ENCODE peak calls at places on chromosome 19, in nine cellular contexts. One of them, this sample, is unnamed.

GRCh38 chr19:49403404-49404187 is 15.5 kb downstream of the KASH5 start:
- DNase-seq in AG10803: no peak
- DNase-seq in K562: no peak
- DNase-seq in NCI-H446: peak
- DNase-seq in activated naive CD8-positive, alpha-beta T cell treated with anti-CD3 and anti-CD28 coated beads, Interleukin-2, amount 50 U/mL, for 16 hours: no peak
- DNase-seq in GM23338: peak
- DNase-seq in HS-5: no peak
- DNase-seq in mesenteric fat pad: no peak
- DNase-seq in NCI-H1436 treated with DMSO at 0.1 percent for 48 hours: peak
- DNase-seq in this sample: no peak

GRCh38 chr19:36392916-36393673 is 14.1 kb upstream of the ZFP14 start:
- DNase-seq in NCI-H446: no peak
- DNase-seq in mesenteric fat pad: no peak
- DNase-seq in AG10803: no peak
- DNase-seq in activated naive CD8-positive, alpha-beta T cell treated with anti-CD3 and anti-CD28 coated beads, Interleukin-2, amount 50 U/mL, for 16 hours: no peak
- DNase-seq in HS-5: no peak
- DNase-seq in GM23338: peak
- DNase-seq in K562: no peak
- DNase-seq in NCI-H1436 treated with DMSO at 0.1 percent for 48 hours: no peak
- DNase-seq in this sample: no peak

GRCh38 chr19:16289594-16289993 is 35.0 kb upstream of the KLF2 start:
- DNase-seq in NCI-H446: no peak
- DNase-seq in HS-5: no peak
- DNase-seq in NCI-H1436 treated with DMSO at 0.1 percent for 48 hours: no peak
- DNase-seq in AG10803: no peak
- DNase-seq in activated naive CD8-positive, alpha-beta T cell treated with anti-CD3 and anti-CD28 coated beads, Interleukin-2, amount 50 U/mL, for 16 hours: no peak
- DNase-seq in K562: no peak
- DNase-seq in mesenteric fat pad: no peak
- DNase-seq in GM23338: no peak
- DNase-seq in this sample: no peak

GRCh38 chr19:888615-889385 is 4.2 kb downstream of the MED16 start:
- DNase-seq in NCI-H446: no peak
- DNase-seq in HS-5: no peak
- DNase-seq in activated naive CD8-positive, alpha-beta T cell treated with anti-CD3 and anti-CD28 coated beads, Interleukin-2, amount 50 U/mL, for 16 hours: no peak
- DNase-seq in GM23338: no peak
- DNase-seq in NCI-H1436 treated with DMSO at 0.1 percent for 48 hours: no peak
- DNase-seq in mesenteric fat pad: no peak
- DNase-seq in AG10803: no peak
- DNase-seq in K562: peak
- DNase-seq in this sample: no peak

GRCh38 chr19:18898533-18899408 is 2.8 kb upstream of the CERS1 start:
- DNase-seq in NCI-H1436 treated with DMSO at 0.1 percent for 48 hours: no peak
- DNase-seq in AG10803: no peak
- DNase-seq in HS-5: no peak
- DNase-seq in mesenteric fat pad: no peak
- DNase-seq in NCI-H446: no peak
- DNase-seq in K562: no peak
- DNase-seq in GM23338: no peak
- DNase-seq in activated naive CD8-positive, alpha-beta T cell treated with anti-CD3 and anti-CD28 coated beads, Interleukin-2, amount 50 U/mL, for 16 hours: no peak
- DNase-seq in this sample: no peak

GRCh38 chr19:30664358-30665058 is 292.3 kb downstream of the ZNF536 start:
- DNase-seq in GM23338: peak
- DNase-seq in HS-5: no peak
- DNase-seq in NCI-H1436 treated with DMSO at 0.1 percent for 48 hours: no peak
- DNase-seq in AG10803: peak
- DNase-seq in K562: peak
- DNase-seq in activated naive CD8-positive, alpha-beta T cell treated with anti-CD3 and anti-CD28 coated beads, Interleukin-2, amount 50 U/mL, for 16 hours: no peak
- DNase-seq in NCI-H446: peak
- DNase-seq in mesenteric fat pad: peak
- DNase-seq in this sample: no peak

GRCh38 chr19:48182434-48182833 is 12.0 kb downstream of the ZSWIM9 start:
- DNase-seq in NCI-H1436 treated with DMSO at 0.1 percent for 48 hours: no peak
- DNase-seq in K562: no peak
- DNase-seq in mesenteric fat pad: no peak
- DNase-seq in NCI-H446: no peak
- DNase-seq in HS-5: no peak
- DNase-seq in GM23338: peak
- DNase-seq in AG10803: no peak
- DNase-seq in activated naive CD8-positive, alpha-beta T cell treated with anti-CD3 and anti-CD28 coated beads, Interleukin-2, amount 50 U/mL, for 16 hours: no peak
- DNase-seq in this sample: no peak

GRCh38 chr19:49799798-49800376 is 13.2 kb downstream of the FUZ start:
- DNase-seq in activated naive CD8-positive, alpha-beta T cell treated with anti-CD3 and anti-CD28 coated beads, Interleukin-2, amount 50 U/mL, for 16 hours: no peak
- DNase-seq in K562: peak
- DNase-seq in mesenteric fat pad: no peak
- DNase-seq in GM23338: peak
- DNase-seq in NCI-H1436 treated with DMSO at 0.1 percent for 48 hours: no peak
- DNase-seq in HS-5: no peak
- DNase-seq in AG10803: no peak
- DNase-seq in NCI-H446: no peak
- DNase-seq in this sample: no peak

GRCh38 chr19:1133471-1133929 is 29.7 kb downstream of the GPX4 start:
- DNase-seq in K562: peak
- DNase-seq in mesenteric fat pad: no peak
- DNase-seq in GM23338: peak
- DNase-seq in HS-5: no peak
- DNase-seq in NCI-H446: no peak
- DNase-seq in AG10803: no peak
- DNase-seq in activated naive CD8-positive, alpha-beta T cell treated with anti-CD3 and anti-CD28 coated beads, Interleukin-2, amount 50 U/mL, for 16 hours: no peak
- DNase-seq in NCI-H1436 treated with DMSO at 0.1 percent for 48 hours: no peak
- DNase-seq in this sample: no peak

GRCh38 chr19:31312004-31312403 is 37.2 kb downstream of the TSHZ3 start:
- DNase-seq in mesenteric fat pad: no peak
- DNase-seq in GM23338: no peak
- DNase-seq in NCI-H1436 treated with DMSO at 0.1 percent for 48 hours: no peak
- DNase-seq in activated naive CD8-positive, alpha-beta T cell treated with anti-CD3 and anti-CD28 coated beads, Interleukin-2, amount 50 U/mL, for 16 hours: no peak
- DNase-seq in HS-5: peak
- DNase-seq in AG10803: peak
- DNase-seq in NCI-H446: no peak
- DNase-seq in K562: no peak
- DNase-seq in this sample: no peak

GRCh38 chr19:39438270-39438934 is 2.7 kb upstream of the RPS16 start:
- DNase-seq in GM23338: no peak
- DNase-seq in HS-5: no peak
- DNase-seq in mesenteric fat pad: no peak
- DNase-seq in K562: no peak
- DNase-seq in AG10803: peak
- DNase-seq in NCI-H446: no peak
- DNase-seq in activated naive CD8-positive, alpha-beta T cell treated with anti-CD3 and anti-CD28 coated beads, Interleukin-2, amount 50 U/mL, for 16 hours: no peak
- DNase-seq in NCI-H1436 treated with DMSO at 0.1 percent for 48 hours: no peak
- DNase-seq in this sample: no peak

GRCh38 chr19:31418055-31418454 is 68.8 kb upstream of the TSHZ3 start:
- DNase-seq in NCI-H1436 treated with DMSO at 0.1 percent for 48 hours: no peak
- DNase-seq in AG10803: no peak
- DNase-seq in mesenteric fat pad: no peak
- DNase-seq in NCI-H446: no peak
- DNase-seq in HS-5: no peak
- DNase-seq in activated naive CD8-positive, alpha-beta T cell treated with anti-CD3 and anti-CD28 coated beads, Interleukin-2, amount 50 U/mL, for 16 hours: no peak
- DNase-seq in K562: no peak
- DNase-seq in GM23338: peak
- DNase-seq in this sample: no peak

GRCh38 chr19:45667620-45668341 is at the start of gene GIPR:
- DNase-seq in NCI-H1436 treated with DMSO at 0.1 percent for 48 hours: no peak
- DNase-seq in AG10803: peak
- DNase-seq in K562: peak
- DNase-seq in GM23338: peak
- DNase-seq in mesenteric fat pad: no peak
- DNase-seq in HS-5: no peak
- DNase-seq in activated naive CD8-positive, alpha-beta T cell treated with anti-CD3 and anti-CD28 coated beads, Interleukin-2, amount 50 U/mL, for 16 hours: peak
- DNase-seq in NCI-H446: no peak
- DNase-seq in this sample: peak

GRCh38 chr19:42325896-42326771 is 699 bp downstream of the MEGF8 start:
- DNase-seq in NCI-H1436 treated with DMSO at 0.1 percent for 48 hours: no peak
- DNase-seq in K562: peak
- DNase-seq in activated naive CD8-positive, alpha-beta T cell treated with anti-CD3 and anti-CD28 coated beads, Interleukin-2, amount 50 U/mL, for 16 hours: no peak
- DNase-seq in GM23338: peak
- DNase-seq in mesenteric fat pad: no peak
- DNase-seq in NCI-H446: peak
- DNase-seq in HS-5: no peak
- DNase-seq in AG10803: no peak
- DNase-seq in this sample: no peak

GRCh38 chr19:6374179-6374709 is 1.5 kb downstream of the PSPN start:
- DNase-seq in activated naive CD8-positive, alpha-beta T cell treated with anti-CD3 and anti-CD28 coated beads, Interleukin-2, amount 50 U/mL, for 16 hours: no peak
- DNase-seq in NCI-H446: no peak
- DNase-seq in GM23338: no peak
- DNase-seq in NCI-H1436 treated with DMSO at 0.1 percent for 48 hours: no peak
- DNase-seq in HS-5: no peak
- DNase-seq in K562: no peak
- DNase-seq in AG10803: no peak
- DNase-seq in mesenteric fat pad: no peak
- DNase-seq in this sample: no peak

GRCh38 chr19:50854636-50855410 is at the start of gene KLK3:
- DNase-seq in mesenteric fat pad: peak
- DNase-seq in activated naive CD8-positive, alpha-beta T cell treated with anti-CD3 and anti-CD28 coated beads, Interleukin-2, amount 50 U/mL, for 16 hours: no peak
- DNase-seq in AG10803: no peak
- DNase-seq in GM23338: no peak
- DNase-seq in K562: no peak
- DNase-seq in NCI-H1436 treated with DMSO at 0.1 percent for 48 hours: no peak
- DNase-seq in NCI-H446: no peak
- DNase-seq in HS-5: no peak
- DNase-seq in this sample: no peak

GRCh38 chr19:10936661-10937084 is 8.1 kb downstream of the TIMM29 start:
- DNase-seq in mesenteric fat pad: no peak
- DNase-seq in HS-5: peak
- DNase-seq in NCI-H1436 treated with DMSO at 0.1 percent for 48 hours: peak
- DNase-seq in AG10803: peak
- DNase-seq in activated naive CD8-positive, alpha-beta T cell treated with anti-CD3 and anti-CD28 coated beads, Interleukin-2, amount 50 U/mL, for 16 hours: no peak
- DNase-seq in NCI-H446: peak
- DNase-seq in K562: peak
- DNase-seq in GM23338: peak
- DNase-seq in this sample: peak

GRCh38 chr19:33456845-33457220 is 64.8 kb downstream of the PEPD start:
- DNase-seq in K562: no peak
- DNase-seq in GM23338: no peak
- DNase-seq in HS-5: no peak
- DNase-seq in NCI-H446: no peak
- DNase-seq in activated naive CD8-positive, alpha-beta T cell treated with anti-CD3 and anti-CD28 coated beads, Interleukin-2, amount 50 U/mL, for 16 hours: no peak
- DNase-seq in AG10803: no peak
- DNase-seq in mesenteric fat pad: peak
- DNase-seq in NCI-H1436 treated with DMSO at 0.1 percent for 48 hours: no peak
- DNase-seq in this sample: no peak

GRCh38 chr19:1833540-1833939 is 14.7 kb downstream of the REXO1 start:
- DNase-seq in NCI-H446: no peak
- DNase-seq in mesenteric fat pad: no peak
- DNase-seq in HS-5: no peak
- DNase-seq in NCI-H1436 treated with DMSO at 0.1 percent for 48 hours: no peak
- DNase-seq in GM23338: no peak
- DNase-seq in activated naive CD8-positive, alpha-beta T cell treated with anti-CD3 and anti-CD28 coated beads, Interleukin-2, amount 50 U/mL, for 16 hours: no peak
- DNase-seq in K562: no peak
- DNase-seq in AG10803: no peak
- DNase-seq in this sample: no peak

GRCh38 chr19:1168877-1169791 is 4.9 kb downstream of the SBNO2 start:
- DNase-seq in NCI-H1436 treated with DMSO at 0.1 percent for 48 hours: no peak
- DNase-seq in activated naive CD8-positive, alpha-beta T cell treated with anti-CD3 and anti-CD28 coated beads, Interleukin-2, amount 50 U/mL, for 16 hours: no peak
- DNase-seq in mesenteric fat pad: peak
- DNase-seq in K562: no peak
- DNase-seq in HS-5: no peak
- DNase-seq in GM23338: no peak
- DNase-seq in NCI-H446: no peak
- DNase-seq in AG10803: peak
- DNase-seq in this sample: no peak

GRCh38 chr19:52659013-52659412 is 20.9 kb upstream of the ZNF83 start:
- DNase-seq in NCI-H1436 treated with DMSO at 0.1 percent for 48 hours: no peak
- DNase-seq in mesenteric fat pad: no peak
- DNase-seq in activated naive CD8-positive, alpha-beta T cell treated with anti-CD3 and anti-CD28 coated beads, Interleukin-2, amount 50 U/mL, for 16 hours: no peak
- DNase-seq in NCI-H446: no peak
- DNase-seq in HS-5: no peak
- DNase-seq in GM23338: peak
- DNase-seq in K562: no peak
- DNase-seq in AG10803: no peak
- DNase-seq in this sample: no peak

GRCh38 chr19:13781547-13781946 is 7.3 kb downstream of the C19orf53 start:
- DNase-seq in mesenteric fat pad: no peak
- DNase-seq in activated naive CD8-positive, alpha-beta T cell treated with anti-CD3 and anti-CD28 coated beads, Interleukin-2, amount 50 U/mL, for 16 hours: no peak
- DNase-seq in AG10803: peak
- DNase-seq in NCI-H446: peak
- DNase-seq in GM23338: peak
- DNase-seq in HS-5: no peak
- DNase-seq in NCI-H1436 treated with DMSO at 0.1 percent for 48 hours: no peak
- DNase-seq in K562: peak
- DNase-seq in this sample: no peak

GRCh38 chr19:32566246-32566830 is 14.7 kb upstream of the PDCD5 start:
- DNase-seq in HS-5: no peak
- DNase-seq in NCI-H1436 treated with DMSO at 0.1 percent for 48 hours: no peak
- DNase-seq in NCI-H446: peak
- DNase-seq in mesenteric fat pad: peak
- DNase-seq in activated naive CD8-positive, alpha-beta T cell treated with anti-CD3 and anti-CD28 coated beads, Interleukin-2, amount 50 U/mL, for 16 hours: no peak
- DNase-seq in K562: no peak
- DNase-seq in GM23338: no peak
- DNase-seq in AG10803: peak
- DNase-seq in this sample: peak

GRCh38 chr19:38173324-38174041 is 50.5 kb downstream of the DPF1 start:
- DNase-seq in K562: no peak
- DNase-seq in NCI-H1436 treated with DMSO at 0.1 percent for 48 hours: no peak
- DNase-seq in AG10803: peak
- DNase-seq in GM23338: no peak
- DNase-seq in NCI-H446: peak
- DNase-seq in mesenteric fat pad: no peak
- DNase-seq in HS-5: no peak
- DNase-seq in activated naive CD8-positive, alpha-beta T cell treated with anti-CD3 and anti-CD28 coated beads, Interleukin-2, amount 50 U/mL, for 16 hours: no peak
- DNase-seq in this sample: peak

GRCh38 chr19:10009269-10009665 is 1.0 kb downstream of the COL5A3 start:
- DNase-seq in K562: peak
- DNase-seq in AG10803: peak
- DNase-seq in HS-5: no peak
- DNase-seq in NCI-H1436 treated with DMSO at 0.1 percent for 48 hours: no peak
- DNase-seq in GM23338: peak
- DNase-seq in NCI-H446: no peak
- DNase-seq in activated naive CD8-positive, alpha-beta T cell treated with anti-CD3 and anti-CD28 coated beads, Interleukin-2, amount 50 U/mL, for 16 hours: no peak
- DNase-seq in mesenteric fat pad: no peak
- DNase-seq in this sample: no peak

GRCh38 chr19:10713317-10713716 is 4.6 kb upstream of the DNM2 start:
- DNase-seq in NCI-H446: no peak
- DNase-seq in mesenteric fat pad: no peak
- DNase-seq in GM23338: no peak
- DNase-seq in NCI-H1436 treated with DMSO at 0.1 percent for 48 hours: no peak
- DNase-seq in activated naive CD8-positive, alpha-beta T cell treated with anti-CD3 and anti-CD28 coated beads, Interleukin-2, amount 50 U/mL, for 16 hours: no peak
- DNase-seq in HS-5: no peak
- DNase-seq in AG10803: no peak
- DNase-seq in K562: no peak
- DNase-seq in this sample: no peak

GRCh38 chr19:1675633-1676350 is 23.4 kb upstream of the TCF3 start:
- DNase-seq in activated naive CD8-positive, alpha-beta T cell treated with anti-CD3 and anti-CD28 coated beads, Interleukin-2, amount 50 U/mL, for 16 hours: no peak
- DNase-seq in GM23338: peak
- DNase-seq in AG10803: no peak
- DNase-seq in HS-5: no peak
- DNase-seq in K562: peak
- DNase-seq in mesenteric fat pad: no peak
- DNase-seq in NCI-H1436 treated with DMSO at 0.1 percent for 48 hours: no peak
- DNase-seq in NCI-H446: no peak
- DNase-seq in this sample: no peak

GRCh38 chr19:6820237-6820636 is 47.7 kb downstream of the VAV1 start:
- DNase-seq in NCI-H1436 treated with DMSO at 0.1 percent for 48 hours: no peak
- DNase-seq in K562: no peak
- DNase-seq in AG10803: no peak
- DNase-seq in activated naive CD8-positive, alpha-beta T cell treated with anti-CD3 and anti-CD28 coated beads, Interleukin-2, amount 50 U/mL, for 16 hours: no peak
- DNase-seq in NCI-H446: no peak
- DNase-seq in mesenteric fat pad: no peak
- DNase-seq in GM23338: no peak
- DNase-seq in HS-5: no peak
- DNase-seq in this sample: no peak

GRCh38 chr19:2796659-2797266 is 11.5 kb downstream of the THOP1 start:
- DNase-seq in NCI-H1436 treated with DMSO at 0.1 percent for 48 hours: no peak
- DNase-seq in NCI-H446: no peak
- DNase-seq in AG10803: no peak
- DNase-seq in activated naive CD8-positive, alpha-beta T cell treated with anti-CD3 and anti-CD28 coated beads, Interleukin-2, amount 50 U/mL, for 16 hours: no peak
- DNase-seq in HS-5: no peak
- DNase-seq in GM23338: no peak
- DNase-seq in K562: no peak
- DNase-seq in mesenteric fat pad: no peak
- DNase-seq in this sample: no peak

GRCh38 chr19:17948967-17949930 is 16.4 kb downstream of the CCDC124 start:
- DNase-seq in activated naive CD8-positive, alpha-beta T cell treated with anti-CD3 and anti-CD28 coated beads, Interleukin-2, amount 50 U/mL, for 16 hours: no peak
- DNase-seq in NCI-H446: no peak
- DNase-seq in NCI-H1436 treated with DMSO at 0.1 percent for 48 hours: no peak
- DNase-seq in mesenteric fat pad: no peak
- DNase-seq in AG10803: no peak
- DNase-seq in K562: no peak
- DNase-seq in GM23338: no peak
- DNase-seq in HS-5: no peak
- DNase-seq in this sample: peak

GRCh38 chr19:9995999-9996398 is 14.3 kb downstream of the COL5A3 start:
- DNase-seq in NCI-H446: no peak
- DNase-seq in K562: no peak
- DNase-seq in HS-5: no peak
- DNase-seq in activated naive CD8-positive, alpha-beta T cell treated with anti-CD3 and anti-CD28 coated beads, Interleukin-2, amount 50 U/mL, for 16 hours: no peak
- DNase-seq in GM23338: no peak
- DNase-seq in mesenteric fat pad: no peak
- DNase-seq in NCI-H1436 treated with DMSO at 0.1 percent for 48 hours: no peak
- DNase-seq in AG10803: no peak
- DNase-seq in this sample: no peak